ENCODE peak calls at places on chromosomes 12 and 14, in nine cellular contexts. V is tibial artery; O is sigmoid colon; P is pancreas; E is PC-3; T is OCI-LY7; Q is tibial nerve; C is CD8-positive, alpha-beta T cell; N is endothelial cell of umbilical vein. Y is an unnamed sample. For H3K36me3, the result is how much of the 10 kb centered on the place peaks cover.

GRCh38 chr12:53239643-53240258 is 7.7 kb upstream of the RARG start:
- DNase-seq in N (no peak), O (no peak), T (no peak), V (no peak), E (no peak), C (no peak), Q (no peak), P (no peak), Y (no peak)

GRCh38 chr14:75293920-75294648 is 15.5 kb downstream of the FOS start:
- DNase-seq in V (peak), P (peak), T (peak), E (peak), Q (peak), C (peak), N (peak), O (peak), Y (peak)

GRCh38 chr12:105978686-105979085 is 160.1 kb downstream of the NUAK1 start:
- DNase-seq in T (no peak), N (no peak), V (no peak), P (no peak), O (no peak), Q (no peak), C (no peak), E (no peak), Y (no peak)

GRCh38 chr14:68787235-68787727 is 5.6 kb downstream of the ZFP36L1 start:
- DNase-seq in E (no peak), P (peak), T (no peak), O (peak), V (peak), C (peak), Q (no peak), N (peak), Y (no peak)

GRCh38 chr12:113103756-113104450 is 31.7 kb downstream of the RASAL1 start:
- DNase-seq in N (no peak), O (no peak), C (peak), P (peak), V (no peak), Q (no peak), E (peak), T (peak), Y (no peak)

GRCh38 chr14:74616507-74616906 is 4.5 kb upstream of the LTBP2 start:
- DNase-seq in V (peak), T (no peak), N (peak), E (peak), P (no peak), O (no peak), Q (no peak), C (no peak), Y (no peak)

GRCh38 chr12:81078469-81079196 is 754 bp downstream of the ACSS3 start:
- DNase-seq in Q (no peak), C (no peak), O (no peak), E (no peak), P (no peak), V (peak), N (peak), T (no peak), Y (no peak)

GRCh38 chr14:30874999-30875787 is 834 bp downstream of the COCH start:
- DNase-seq in V (no peak), T (peak), P (peak), E (no peak), N (peak), O (no peak), C (no peak), Q (no peak), Y (peak)

GRCh38 chr12:2161478-2161877 is 108.7 kb downstream of the CACNA1C start:
- DNase-seq in T (no peak), E (peak), O (peak), P (peak), Q (peak), C (no peak), N (no peak), V (peak), Y (no peak)

GRCh38 chr12:6559500-6559899 is 3.7 kb upstream of the IFFO1 start:
- DNase-seq in P (no peak), C (no peak), T (no peak), N (no peak), V (no peak), E (no peak), O (no peak), Q (no peak), Y (no peak)
- H3K36me3 ChIP-seq in P (under half), C (under half), T (half or more), N (under half), V (under half), E (half or more), O (half or more), Q (under half), Y (under half)

GRCh38 chr14:51938137-51938536 is 51.2 kb upstream of the RTRAF start:
- DNase-seq in C (no peak), V (no peak), Q (no peak), P (no peak), N (no peak), T (no peak), O (no peak), E (no peak), Y (no peak)
- TF ChIP-seq CTCF in C (no peak), V (no peak), Q (no peak), P (no peak), N (no peak), T (no peak), O (no peak), E (no peak), Y (no peak)

GRCh38 chr12:121905746-121906145 is 12.6 kb upstream of the CFAP251 start:
- DNase-seq in E (no peak), T (no peak), V (no peak), C (no peak), N (no peak), P (no peak), Q (no peak), O (no peak), Y (no peak)
- H3K36me3 ChIP-seq in E (half or more), T (half or more), V (half or more), C (under half), N (under half), P (under half), Q (under half), O (half or more), Y (under half)

GRCh38 chr12:6584293-6584692 is 16.2 kb upstream of the NOP2 start:
- DNase-seq in V (no peak), E (no peak), Q (no peak), T (no peak), P (no peak), N (no peak), C (no peak), O (no peak), Y (no peak)

GRCh38 chr12:6582959-6583358 is 14.9 kb upstream of the NOP2 start:
- DNase-seq in O (no peak), P (no peak), N (no peak), Q (no peak), C (no peak), V (no peak), T (no peak), E (no peak), Y (no peak)

GRCh38 chr12:6582196-6582595 is 14.1 kb upstream of the NOP2 start:
- DNase-seq in N (no peak), C (no peak), E (no peak), P (no peak), T (no peak), Q (no peak), O (no peak), V (no peak), Y (peak)
- TF ChIP-seq CTCF in N (peak), C (no peak), E (peak), P (no peak), T (peak), Q (no peak), O (no peak), V (no peak), Y (peak)

DNA sequence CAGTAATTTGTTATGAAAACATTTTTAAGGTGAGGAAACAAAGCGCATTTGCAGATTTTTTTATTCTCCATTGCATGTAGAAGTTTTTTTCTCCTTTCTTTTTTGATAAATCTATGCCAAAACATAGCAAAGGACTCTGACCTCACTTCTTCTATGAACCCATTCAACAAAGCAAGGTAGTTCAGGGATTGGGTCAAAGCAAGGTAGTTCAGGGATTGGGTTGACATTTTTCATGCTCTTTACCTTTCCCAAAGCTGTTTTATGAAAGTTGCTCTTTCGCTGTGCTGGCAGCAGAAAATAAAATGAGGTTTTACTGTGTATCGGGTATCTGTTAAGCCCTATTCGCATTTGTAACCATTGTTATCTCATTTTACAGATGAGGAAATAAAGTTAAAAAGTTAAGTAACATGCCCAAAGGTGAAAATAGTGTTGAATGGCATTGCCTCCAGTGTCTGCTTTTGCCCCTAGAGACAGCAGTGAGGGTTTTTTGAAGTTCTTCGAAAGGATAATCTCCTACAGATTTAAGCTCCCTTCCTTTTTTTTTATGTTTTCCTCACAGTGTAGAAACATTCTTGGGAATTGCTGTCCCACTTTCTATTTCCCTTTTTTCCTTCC is 10.6 kb downstream of the STRAP start:
- DNase-seq in O (no peak), T (no peak), Q (no peak), V (no peak), C (no peak), N (no peak), P (no peak), E (no peak), Y (no peak)
- H3K36me3 ChIP-seq in O (half or more), T (half or more), Q (under half), V (under half), C (under half), N (under half), P (under half), E (under half), Y (under half)

GRCh38 chr12:93128332-93128707 is 199.2 kb upstream of the EEA1 start:
- DNase-seq in E (no peak), Q (no peak), T (no peak), C (no peak), N (no peak), V (no peak), P (no peak), O (no peak), Y (no peak)

GRCh38 chr12:93127107-93127560 is 198.0 kb upstream of the EEA1 start:
- DNase-seq in O (no peak), V (peak), T (no peak), P (no peak), Q (no peak), E (no peak), C (no peak), N (no peak), Y (no peak)

GRCh38 chr12:93125126-93125525 is 196.0 kb upstream of the EEA1 start:
- DNase-seq in V (no peak), T (no peak), P (no peak), E (no peak), Q (no peak), O (no peak), C (no peak), N (no peak), Y (no peak)

GRCh38 chr12:93126069-93126474 is 197.0 kb upstream of the EEA1 start:
- DNase-seq in O (no peak), E (no peak), T (no peak), N (no peak), Q (no peak), P (no peak), C (no peak), V (no peak), Y (no peak)

GRCh38 chr12:93127582-93128331 is 198.7 kb upstream of the EEA1 start:
- DNase-seq in N (no peak), V (peak), Q (no peak), O (peak), C (no peak), T (no peak), E (no peak), P (peak), Y (peak)
- TF ChIP-seq CTCF in N (no peak), V (peak), Q (no peak), O (no peak), C (no peak), T (no peak), E (no peak), P (peak), Y (peak)

GRCh38 chr14:64732536-64733120 is 28.4 kb downstream of the PLEKHG3 start:
- DNase-seq in C (no peak), V (no peak), Q (no peak), O (no peak), T (no peak), E (no peak), N (no peak), P (no peak), Y (no peak)

GRCh38 chr14:64734990-64735389 is 30.8 kb downstream of the PLEKHG3 start:
- DNase-seq in C (no peak), P (peak), E (no peak), O (no peak), T (no peak), V (no peak), N (no peak), Q (no peak), Y (no peak)

GRCh38 chr14:64732066-64732465 is 27.8 kb downstream of the PLEKHG3 start:
- DNase-seq in E (no peak), P (no peak), N (no peak), C (no peak), T (no peak), Q (no peak), V (no peak), O (no peak), Y (no peak)

GRCh38 chr14:64733899-64734298 is 29.7 kb downstream of the PLEKHG3 start:
- DNase-seq in O (no peak), T (no peak), Q (no peak), N (no peak), P (no peak), C (no peak), E (no peak), V (no peak), Y (no peak)

GRCh38 chr14:64733321-64733720 is 29.1 kb downstream of the PLEKHG3 start:
- DNase-seq in O (no peak), T (no peak), V (no peak), Q (no peak), P (no peak), C (no peak), E (no peak), N (no peak), Y (no peak)
- H3K36me3 ChIP-seq in O (half or more), T (under half), V (half or more), Q (under half), P (under half), C (under half), E (under half), N (under half), Y (under half)

GRCh38 chr14:54642950-54643695 is 76.2 kb downstream of the SAMD4A start:
- DNase-seq in O (no peak), P (no peak), T (peak), V (no peak), C (peak), Q (no peak), N (no peak), E (peak), Y (peak)
- TF ChIP-seq CTCF in O (no peak), P (no peak), T (peak), V (no peak), C (no peak), Q (no peak), N (peak), E (peak), Y (no peak)

GRCh38 chr14:102007916-102008418 is 43.6 kb downstream of the DYNC1H1 start:
- DNase-seq in O (no peak), T (no peak), E (no peak), C (no peak), N (no peak), V (no peak), Q (no peak), P (no peak), Y (no peak)
- H3K36me3 ChIP-seq in O (half or more), T (half or more), E (half or more), C (half or more), N (half or more), V (half or more), Q (under half), P (under half), Y (under half)

Y was measured in Caco-2.